ENCODE peak calls at places on chromosomes 2 and 18, in eight cellular contexts. X is ovary; Y is stimulated activated CD4-positive, alpha-beta T cell treated with anti-CD3 and anti-CD28 coated beads, Interleukin-15, amount 100 ng/mL, for 48 hours; K is lower lobe of right lung; O is GM23248; C is GM18507; Q is NCI-H1417; R is EL. J is an unnamed sample.

GRCh38 chr2:72915907-72916742 is 1.2 kb upstream of the EMX1 start:
- DNase-seq in X (peak; percentile 39), Y (no peak), K (no peak), O (peak; percentile 54), C (peak; percentile 54), Q (peak; percentile 63), R (peak; percentile 41), J (no peak)

GRCh38 chr2:220396287-220396686 is 768.9 kb downstream of the SLC4A3 start:
- DNase-seq in X (no peak), Y (no peak), K (no peak), O (peak; percentile 80), C (no peak), Q (no peak), R (peak; percentile 54), J (no peak)

GRCh38 chr2:223598994-223599645 is 3.0 kb downstream of the SCG2 start:
- DNase-seq in X (no peak), Y (no peak), K (no peak), O (peak; percentile 75), C (no peak), Q (no peak), R (peak; percentile 88), J (no peak)

GRCh38 chr2:223914349-223914748 is 30.8 kb downstream of the WDFY1 start:
- DNase-seq in X (no peak), Y (no peak), K (no peak), O (no peak), C (no peak), Q (no peak), R (no peak), J (no peak)

GRCh38 chr2:80102026-80102425 is 202.5 kb downstream of the LRRTM1 start:
- DNase-seq in X (no peak), Y (no peak), K (no peak), O (peak; percentile 90), C (no peak), Q (no peak), R (peak; percentile 87), J (no peak)

GRCh38 chr2:118089015-118089800 is 937 bp downstream of the INSIG2 start:
- DNase-seq in X (peak; percentile 11), Y (no peak), K (no peak), O (peak; percentile 82), C (no peak), Q (no peak), R (peak; percentile 37), J (no peak)

GRCh38 chr2:54524236-54524991 is 68.3 kb downstream of the SPTBN1 start:
- DNase-seq in X (no peak), Y (peak; percentile 23), K (no peak), O (peak; percentile 67), C (no peak), Q (peak; percentile 60), R (peak; percentile 84), J (no peak)

GRCh38 chr2:126908721-126909177 is 10.1 kb downstream of the TEX51 start:
- DNase-seq in X (no peak), Y (no peak), K (no peak), O (no peak), C (no peak), Q (no peak), R (no peak), J (no peak)

GRCh38 chr2:170454471-170455372 is 260.4 kb upstream of the SP5 start:
- DNase-seq in X (no peak), Y (no peak), K (no peak), O (no peak), C (no peak), Q (no peak), R (no peak), J (no peak)

GRCh38 chr2:133421516-133422324 is 146.5 kb downstream of the NCKAP5 start:
- DNase-seq in X (no peak), Y (no peak), K (no peak), O (peak; percentile 40), C (peak; percentile 25), Q (no peak), R (no peak), J (peak; percentile 15)

GRCh38 chr2:137091704-137092103 is 326.4 kb downstream of the THSD7B start:
- DNase-seq in X (no peak), Y (no peak), K (no peak), O (no peak), C (no peak), Q (no peak), R (no peak), J (no peak)

GRCh38 chr2:216565946-216566345 is 67.3 kb upstream of the IGFBP2 start:
- DNase-seq in X (no peak), Y (no peak), K (no peak), O (no peak), C (no peak), Q (no peak), R (no peak), J (no peak)

GRCh38 chr2:8059255-8059654 is 622.6 kb upstream of the ID2 start:
- DNase-seq in X (no peak), Y (no peak), K (no peak), O (no peak), C (no peak), Q (peak; percentile 73), R (no peak), J (no peak)

GRCh38 chr2:46804794-46805193 is 110.8 kb downstream of the MCFD2 start:
- DNase-seq in X (no peak), Y (no peak), K (no peak), O (peak; percentile 66), C (no peak), Q (no peak), R (no peak), J (no peak)

GRCh38 chr2:226868331-226868730 is 32.5 kb downstream of the RHBDD1 start:
- DNase-seq in X (no peak), Y (no peak), K (no peak), O (no peak), C (no peak), Q (no peak), R (no peak), J (no peak)

GRCh38 chr2:73078457-73079411 is 7.2 kb upstream of the SFXN5 start:
- DNase-seq in X (no peak), Y (no peak), K (no peak), O (no peak), C (no peak), Q (no peak), R (no peak), J (no peak)

GRCh38 chr2:41024806-41025205 is 572.9 kb upstream of the SLC8A1 start:
- DNase-seq in X (no peak), Y (no peak), K (no peak), O (no peak), C (no peak), Q (no peak), R (no peak), J (no peak)

GRCh38 chr2:223970343-223971128 is 13.3 kb downstream of the MRPL44 start:
- DNase-seq in X (no peak), Y (no peak), K (no peak), O (peak; percentile 66), C (no peak), Q (peak; percentile 52), R (peak; percentile 63), J (no peak)

GRCh38 chr18:22912835-22913234 is 20.3 kb upstream of the RBBP8 start:
- DNase-seq in X (no peak), Y (no peak), K (no peak), O (peak; percentile 75), C (no peak), Q (no peak), R (peak; percentile 27), J (no peak)

GRCh38 chr2:191251014-191251413 is 5.8 kb downstream of the MYO1B start:
- DNase-seq in X (no peak), Y (no peak), K (no peak), O (no peak), C (no peak), Q (no peak), R (no peak), J (no peak)

GRCh38 chr2:119201815-119202214 is 21.8 kb upstream of the STEAP3 start:
- DNase-seq in X (no peak), Y (no peak), K (no peak), O (no peak), C (no peak), Q (no peak), R (no peak), J (no peak)

GRCh38 chr2:113150258-113150601 is 22.8 kb downstream of the IL1RN start:
- DNase-seq in X (no peak), Y (no peak), K (no peak), O (no peak), C (no peak), Q (no peak), R (no peak), J (no peak)

GRCh38 chr2:8568543-8569302 is 113.1 kb upstream of the ID2 start:
- DNase-seq in X (no peak), Y (no peak), K (no peak), O (no peak), C (no peak), Q (no peak), R (no peak), J (no peak)

GRCh38 chr2:13046557-13047165 is 329.9 kb downstream of the TRIB2 start:
- DNase-seq in X (no peak), Y (no peak), K (no peak), O (peak; percentile 33), C (no peak), Q (peak; percentile 23), R (peak; percentile 2), J (no peak)

GRCh38 chr2:191012845-191013616 is 940 bp downstream of the STAT1 start:
- DNase-seq in X (no peak), Y (no peak), K (no peak), O (peak; percentile 58), C (no peak), Q (no peak), R (no peak), J (no peak)

GRCh38 chr2:47271054-47272000 is 116.2 kb upstream of the STPG4 start:
- DNase-seq in X (no peak), Y (no peak), K (no peak), O (no peak), C (no peak), Q (peak; percentile 90), R (no peak), J (no peak)

GRCh38 chr2:8148260-8148880 is 533.5 kb upstream of the ID2 start:
- DNase-seq in X (no peak), Y (no peak), K (no peak), O (peak; percentile 93), C (no peak), Q (no peak), R (peak; percentile 93), J (no peak)

GRCh38 chr18:77223653-77224052 is 26.0 kb upstream of the GALR1 start:
- DNase-seq in X (no peak), Y (no peak), K (no peak), O (peak; percentile 75), C (no peak), Q (no peak), R (peak; percentile 35), J (no peak)

GRCh38 chr2:172806426-172807008 is 70.9 kb downstream of the RAPGEF4 start:
- DNase-seq in X (no peak), Y (no peak), K (no peak), O (peak; percentile 72), C (no peak), Q (peak; percentile 21), R (peak; percentile 49), J (no peak)

GRCh38 chr2:193963472-193964119 is 1693.4 kb upstream of the SLC39A10 start:
- DNase-seq in X (no peak), Y (no peak), K (no peak), O (peak; percentile 62), C (no peak), Q (peak; percentile 15), R (no peak), J (no peak)

GRCh38 chr18:48794251-48794970 is 156.4 kb downstream of the SMAD7 start:
- DNase-seq in X (no peak), Y (no peak), K (peak; percentile 7), O (no peak), C (no peak), Q (no peak), R (no peak), J (peak; percentile 7)

GRCh38 chr18:36139251-36139650 is 9.6 kb downstream of the ELP2 start:
- DNase-seq in X (no peak), Y (no peak), K (no peak), O (no peak), C (no peak), Q (peak; percentile 9), R (no peak), J (no peak)

J was measured in left ventricle myocardium inferior.